ENCODE peak calls at places on chromosomes 13 and 19, in nine cellular contexts. F is activated naive CD4-positive, alpha-beta T cell treated with anti-CD3 and anti-CD28 coated beads, Interleukin-2, amount 10 ng/mL, durations not matched to agents 7 days and 5 days; Y is thyroid gland; L is CD4-positive, alpha-beta T cell; N is hepatocyte; J is activated naive CD8-positive, alpha-beta T cell treated with anti-CD3 and anti-CD28 coated beads for 36 hours; C is CD8-positive, alpha-beta memory T cell; U is body of pancreas; K is nucleus accumbens. B is an unnamed sample.

GRCh38 chr19:15702590-15702930 is 25.3 kb upstream of the OR10H2 start:
- DNase-seq in L (no peak), K (no peak), Y (peak; percentile 47), J (no peak), N (no peak), F (peak; percentile 41), U (peak; percentile 67), C (no peak), B (peak; percentile 11)

GRCh38 chr13:83752141-83752540 is 130.1 kb downstream of the SLITRK1 start:
- DNase-seq in K (no peak), L (no peak), Y (no peak), U (no peak), J (no peak), N (no peak), F (no peak), C (no peak), B (no peak)

GRCh38 chr19:55027472-55028337 is 10.4 kb downstream of the GP6 start:
- DNase-seq in L (no peak), N (no peak), F (no peak), U (no peak), C (no peak), K (no peak), Y (no peak), J (no peak), B (no peak)

GRCh38 chr13:50126378-50127016 is 111.3 kb downstream of the KCNRG start:
- DNase-seq in U (no peak), K (no peak), L (no peak), C (no peak), Y (no peak), N (peak; percentile 56), F (peak; percentile 46), J (no peak), B (no peak)

GRCh38 chr19:23145617-23146415 is 29.0 kb downstream of the ZNF730 start:
- DNase-seq in F (no peak), L (no peak), K (no peak), C (no peak), U (no peak), Y (no peak), J (no peak), N (no peak), B (no peak)

GRCh38 chr13:42786696-42787095 is 5.3 kb downstream of the FAM216B start:
- DNase-seq in J (no peak), L (no peak), N (peak; percentile 29), U (no peak), F (no peak), Y (no peak), K (no peak), C (no peak), B (no peak)

GRCh38 chr13:111976474-111977183 is 90.3 kb upstream of the SOX1 start:
- DNase-seq in N (no peak), U (no peak), F (no peak), K (no peak), Y (no peak), L (no peak), J (no peak), C (no peak), B (no peak)

GRCh38 chr13:110492299-110493160 is 69.0 kb downstream of the RAB20 start:
- DNase-seq in K (no peak), F (no peak), Y (no peak), N (no peak), L (no peak), J (no peak), U (no peak), C (no peak), B (no peak)

GRCh38 chr13:91719033-91719432 is 320.6 kb downstream of the GPC5 start:
- DNase-seq in J (no peak), Y (no peak), N (no peak), L (no peak), F (no peak), C (no peak), U (no peak), K (no peak), B (no peak)

GRCh38 chr19:8641908-8642547 is 11.6 kb downstream of the NFILZ start:
- DNase-seq in F (peak; percentile 37), C (no peak), U (no peak), J (no peak), N (peak; percentile 54), K (no peak), Y (no peak), L (no peak), B (peak; percentile 39)

GRCh38 chr13:26280295-26280694 is 26.4 kb downstream of the CDK8 start:
- DNase-seq in K (no peak), F (no peak), U (no peak), C (no peak), Y (no peak), J (no peak), N (no peak), L (no peak), B (no peak)

GRCh38 chr13:30113983-30114491 is 193.3 kb downstream of the KATNAL1 start:
- DNase-seq in C (no peak), U (peak; percentile 42), J (no peak), L (no peak), F (no peak), N (peak; percentile 59), K (no peak), Y (peak; percentile 58), B (no peak)

GRCh38 chr13:80989770-80990169 is 648.8 kb upstream of the SPRY2 start:
- DNase-seq in L (no peak), Y (no peak), N (no peak), J (no peak), F (no peak), U (no peak), K (no peak), C (no peak), B (no peak)

GRCh38 chr13:34025746-34026145 is 207.8 kb downstream of the RFC3 start:
- DNase-seq in C (no peak), Y (no peak), K (no peak), J (no peak), N (no peak), U (no peak), L (no peak), F (no peak), B (no peak)

GRCh38 chr19:35783469-35784400 is 8.4 kb downstream of the ARHGAP33 start:
- DNase-seq in N (no peak), U (no peak), Y (no peak), L (no peak), F (no peak), J (no peak), C (no peak), K (no peak), B (no peak)

GRCh38 chr19:42284641-42285341 is 15.7 kb downstream of the CIC start:
- DNase-seq in C (no peak), U (peak; percentile 30), J (no peak), K (no peak), L (no peak), Y (no peak), F (peak; percentile 49), N (peak; percentile 30), B (peak; percentile 43)

GRCh38 chr19:56137405-56137804 is 3.7 kb upstream of the ZNF444 start:
- DNase-seq in L (no peak), C (no peak), K (no peak), J (no peak), F (no peak), N (no peak), U (peak; percentile 95), Y (peak; percentile 92), B (no peak)